ENCODE peak calls at places on chromosomes 1 and 21, in four cellular contexts. S, A, Z and F are unnamed samples.

GRCh38 chr1:111553199-111553598 is 49.8 kb upstream of the ADORA3 start:
- DNase-seq in S (no peak), A (peak; percentile 24), Z (peak; percentile 88), F (no peak)

GRCh38 chr1:203572134-203572625 is 54.5 kb upstream of the ATP2B4 start:
- DNase-seq in S (no peak), A (peak; percentile 88), Z (peak; percentile 80), F (no peak)

GRCh38 chr1:31476891-31477846 is 64.2 kb downstream of the SERINC2 start:
- DNase-seq in S (no peak), A (no peak), Z (no peak), F (no peak)

GRCh38 chr1:154404511-154404931 is 622 bp upstream of the IL6R start:
- DNase-seq in S (no peak), A (no peak), Z (no peak), F (no peak)

GRCh38 chr1:147541672-147542548 is 609 bp downstream of the BCL9 start:
- DNase-seq in S (peak; percentile 44), A (peak; percentile 58), Z (peak; percentile 64), F (peak; percentile 4)

GRCh38 chr1:186152227-186152944 is 222.7 kb downstream of the TPR start:
- DNase-seq in S (no peak), A (peak; percentile 66), Z (peak; percentile 83), F (no peak)

GRCh38 chr1:205421728-205422127 is at the start of gene LEMD1:
- DNase-seq in S (no peak), A (no peak), Z (peak; percentile 32), F (no peak)

GRCh38 chr1:199463521-199464127 is 563.9 kb upstream of the NR5A2 start:
- DNase-seq in S (no peak), A (peak; percentile 83), Z (peak; percentile 69), F (no peak)

GRCh38 chr1:204479387-204480136 is 15.0 kb downstream of the PIK3C2B start:
- DNase-seq in S (peak; percentile 74), A (no peak), Z (no peak), F (no peak)

GRCh38 chr1:14345925-14346550 is 252.4 kb upstream of the KAZN start:
- DNase-seq in S (no peak), A (no peak), Z (peak; percentile 48), F (no peak)

GRCh38 chr1:245291351-245291750 is 136.6 kb downstream of the KIF26B start:
- DNase-seq in S (no peak), A (no peak), Z (no peak), F (no peak)

GRCh38 chr1:54883349-54884102 is 3.5 kb downstream of the DHCR24 start:
- DNase-seq in S (no peak), A (peak; percentile 73), Z (no peak), F (no peak)

GRCh38 chr1:185934476-185935189 is 200.4 kb downstream of the HMCN1 start:
- DNase-seq in S (no peak), A (peak; percentile 71), Z (peak; percentile 51), F (no peak)

GRCh38 chr1:63534406-63534805 is 11.1 kb downstream of the EFCAB7 start:
- DNase-seq in S (no peak), A (no peak), Z (no peak), F (no peak)

GRCh38 chr1:58576727-58577675 is at the start of gene TACSTD2:
- DNase-seq in S (peak; percentile 61), A (peak; percentile 32), Z (no peak), F (no peak)

GRCh38 chr21:46060596-46061061 is 37.3 kb upstream of the COL6A2 start:
- DNase-seq in S (peak; percentile 56), A (peak; percentile 99), Z (peak; percentile 100), F (peak; percentile 76)

GRCh38 chr1:54506594-54506993 is 41.4 kb upstream of the ACOT11 start:
- DNase-seq in S (no peak), A (no peak), Z (peak; percentile 49), F (no peak)

GRCh38 chr1:109793486-109794318 is 30.0 kb upstream of the EPS8L3 start:
- DNase-seq in S (peak; percentile 80), A (peak; percentile 88), Z (peak; percentile 96), F (no peak)

GRCh38 chr1:170634819-170635410 is 29.0 kb upstream of the PRRX1 start:
- DNase-seq in S (no peak), A (no peak), Z (peak; percentile 50), F (no peak)

GRCh38 chr1:26360051-26360806 is 6.3 kb upstream of the CRYBG2 start:
- DNase-seq in S (peak; percentile 53), A (no peak), Z (no peak), F (no peak)

GRCh38 chr1:214386747-214387146 is 105.8 kb downstream of the SMYD2 start:
- DNase-seq in S (no peak), A (peak; percentile 58), Z (peak; percentile 92), F (no peak)

GRCh38 chr1:219113261-219113660 is 60.4 kb upstream of the LYPLAL1 start:
- DNase-seq in S (no peak), A (no peak), Z (no peak), F (no peak)

DNA sequence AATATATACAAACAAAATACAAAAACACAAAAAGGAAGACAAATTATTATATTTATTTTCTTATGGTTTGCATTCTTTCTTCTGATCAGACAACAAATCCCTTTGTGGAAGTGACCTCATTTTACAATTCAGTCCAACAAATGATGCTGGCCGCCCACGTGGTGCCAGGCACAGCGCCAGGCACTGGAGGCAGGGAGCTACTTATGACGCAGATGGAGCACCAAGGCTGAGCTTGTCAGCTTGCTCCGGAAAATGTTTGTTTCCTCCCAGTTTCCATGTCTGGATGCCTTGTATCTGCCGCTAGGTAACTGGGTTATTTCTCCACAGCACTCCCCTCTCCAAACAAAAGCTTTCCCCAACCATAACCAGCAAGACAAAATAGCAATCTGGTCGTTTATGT is 30.7 kb upstream of the CD34 start:
- DNase-seq in S (peak; percentile 46), A (peak; percentile 94), Z (peak; percentile 79), F (peak; percentile 37)
- H3K4me3 ChIP-seq in S (no peak overlapping the region), A (no peak overlapping the region), Z (no peak overlapping the region), F (peak overlapping the region; percentile 27)

DNA sequence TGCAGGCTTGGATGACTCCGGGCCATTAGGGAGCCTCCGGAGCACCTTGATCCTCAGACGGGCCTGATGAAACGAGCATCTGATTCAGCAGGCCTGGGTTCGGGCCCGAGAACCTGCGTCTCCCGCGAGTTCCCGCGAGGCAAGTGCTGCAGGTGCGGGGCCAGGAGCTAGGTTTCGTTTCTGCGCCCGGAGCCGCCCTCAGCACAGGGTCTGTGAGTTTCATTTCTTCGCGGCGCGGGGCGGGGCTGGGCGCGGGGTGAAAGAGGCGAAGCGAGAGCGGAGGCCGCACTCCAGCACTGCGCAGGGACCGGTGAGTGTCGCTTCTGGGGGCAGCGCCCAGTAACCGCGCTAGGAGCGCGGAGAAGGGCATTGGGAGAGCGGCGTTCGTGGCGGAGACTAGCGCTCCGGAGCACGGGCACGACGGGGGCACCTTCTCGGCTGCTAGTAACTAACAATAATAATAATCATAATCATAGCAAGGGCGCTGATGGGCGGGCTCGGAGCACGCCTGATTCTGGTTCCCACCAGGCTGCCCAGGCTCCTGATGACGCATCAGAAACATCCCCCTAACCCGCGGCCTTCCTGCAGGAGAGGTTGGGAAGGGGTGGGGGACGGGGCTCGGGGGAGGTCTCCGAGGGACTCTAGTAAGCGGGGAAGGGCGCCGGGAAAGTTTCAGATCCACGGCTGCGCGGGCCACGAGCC is at the start of gene MX1:
- DNase-seq in S (peak; percentile 91), A (peak; percentile 61), Z (peak; percentile 36), F (no peak)
- H3K4me3 ChIP-seq in S (peak within 1 kb of the TSS; percentile 50), A (peak within 1 kb of the TSS; percentile 16), Z (peak within 1 kb of the TSS; percentile 70), F (peak within 1 kb of the TSS; percentile 83)

GRCh38 chr21:34889537-34890257 is 159.4 kb downstream of the RUNX1 start:
- DNase-seq in S (peak; percentile 85), A (peak; percentile 88), Z (peak; percentile 80), F (no peak)

GRCh38 chr21:34890724-34891609 is 158.1 kb downstream of the RUNX1 start:
- DNase-seq in S (peak; percentile 30), A (peak; percentile 56), Z (peak; percentile 61), F (no peak)

GRCh38 chr21:34890258-34890723 is 158.8 kb downstream of the RUNX1 start:
- DNase-seq in S (no peak), A (no peak), Z (no peak), F (no peak)

GRCh38 chr21:34892196-34892595 is 156.9 kb downstream of the RUNX1 start:
- DNase-seq in S (no peak), A (no peak), Z (peak; percentile 65), F (no peak)

DNA sequence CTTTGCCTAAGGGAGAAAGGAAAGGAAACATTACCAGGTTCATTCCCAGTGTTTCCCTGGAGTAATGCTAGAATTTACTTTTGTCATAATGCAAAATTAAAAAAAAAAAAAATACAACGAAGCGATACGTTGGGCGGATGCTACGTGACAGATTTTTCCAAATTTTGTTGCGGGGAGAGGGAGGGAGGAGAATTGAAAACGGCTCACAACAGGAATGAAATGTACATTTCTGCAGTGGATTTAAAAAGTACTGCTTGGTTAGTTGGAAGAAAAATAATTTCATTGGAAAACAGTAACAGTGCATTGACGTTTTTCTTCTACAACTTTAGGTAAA is 157.5 kb downstream of the RUNX1 start:
- DNase-seq in S (no peak), A (no peak), Z (no peak), F (no peak)
- H3K4me3 ChIP-seq in S (no peak overlapping the region), A (no peak overlapping the region), Z (peak overlapping the region; percentile 75), F (peak overlapping the region; percentile 74)

GRCh38 chr21:41545500-41546359 is 37.8 kb upstream of the TMPRSS2 start:
- DNase-seq in S (no peak), A (no peak), Z (no peak), F (no peak)
- H3K4me3 ChIP-seq in S (no peak overlapping the region), A (no peak overlapping the region), Z (no peak overlapping the region), F (no peak overlapping the region)

DNA sequence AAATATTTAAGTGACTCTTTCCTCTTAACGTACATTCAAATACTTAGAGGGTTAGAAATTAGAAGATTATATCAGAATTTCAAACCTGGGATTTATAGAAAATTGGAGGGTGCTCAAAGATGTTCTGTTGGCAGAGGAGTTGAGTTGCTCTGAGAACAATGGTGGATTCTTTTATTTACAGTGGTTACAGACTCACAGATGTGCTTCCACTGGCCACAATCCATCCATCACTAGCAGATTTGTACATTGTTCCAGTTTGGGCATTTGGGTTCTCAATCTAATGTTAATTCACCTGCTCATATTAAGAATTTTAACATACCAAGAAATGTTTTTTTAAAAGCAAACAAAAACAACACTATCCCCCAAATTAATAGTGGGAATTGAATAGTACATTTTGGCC is 23.5 kb downstream of the DNAJC6 start:
- DNase-seq in S (no peak), A (no peak), Z (no peak), F (no peak)
- H3K4me3 ChIP-seq in S (no peak overlapping the region), A (no peak overlapping the region), Z (no peak overlapping the region), F (no peak overlapping the region)

GRCh38 chr1:43655953-43656352 is 6.0 kb downstream of the KDM4A start:
- DNase-seq in S (no peak), A (no peak), Z (no peak), F (no peak)
- H3K4me3 ChIP-seq in S (no peak overlapping the region), A (no peak overlapping the region), Z (no peak overlapping the region), F (no peak overlapping the region)

DNA sequence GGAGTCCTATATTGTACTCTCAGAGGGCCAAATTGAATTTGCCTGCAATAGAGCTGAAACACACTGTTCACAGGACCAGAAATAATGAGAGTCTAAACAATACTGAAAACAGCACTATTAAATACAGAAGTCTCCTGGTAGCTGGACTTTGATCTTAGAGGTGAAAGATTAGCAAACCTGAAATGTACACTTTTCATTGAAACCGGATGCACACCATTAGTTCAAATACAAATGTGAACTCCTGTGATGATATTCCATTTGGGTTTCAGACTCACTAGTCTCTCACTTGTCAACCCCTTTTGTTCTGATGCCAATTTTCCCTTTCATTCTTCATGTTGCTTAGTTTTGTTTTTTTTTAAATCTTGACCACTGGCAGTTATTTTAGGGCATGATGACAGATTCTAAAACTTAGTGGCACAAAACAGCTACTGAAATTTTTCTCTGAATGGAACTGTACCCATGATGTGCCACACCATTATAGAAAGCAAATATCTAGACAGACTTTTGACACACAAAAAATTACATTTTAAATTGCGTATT is 5.9 kb upstream of the TNFSF4 start:
- DNase-seq in S (no peak), A (no peak), Z (no peak), F (no peak)
- H3K4me3 ChIP-seq in S (no peak overlapping the region), A (no peak overlapping the region), Z (no peak overlapping the region), F (no peak overlapping the region)